ENCODE peak calls at places on chromosomes 12 and 14, in nine cellular contexts. W, J, H, B, A, F, X, V and O are unnamed samples.

GRCh38 chr12:4025420-4026358 is 152.5 kb upstream of the PARP11 start:
- DNase-seq in X (no peak), A (no peak), H (no peak), F (no peak), W (no peak), V (no peak), B (no peak), J (no peak), O (no peak)

GRCh38 chr12:52847335-52848102 is 1.3 kb downstream of the KRT78 start:
- DNase-seq in J (no peak), H (peak; percentile 50), V (no peak), W (peak; percentile 54), B (no peak), A (no peak), X (no peak), F (no peak), O (no peak)

GRCh38 chr14:83217492-83217891 is 1683.8 kb upstream of the SEL1L start:
- DNase-seq in B (no peak), V (no peak), X (no peak), F (peak; percentile 65), W (no peak), H (peak; percentile 76), A (no peak), J (no peak), O (no peak)

GRCh38 chr14:80567905-80568512 is 356.7 kb upstream of the DIO2 start:
- DNase-seq in B (no peak), V (no peak), H (peak; percentile 99), X (no peak), A (no peak), F (peak; percentile 19), W (no peak), J (no peak), O (no peak)

GRCh38 chr14:100988011-100988410 is 84.5 kb upstream of the RTL1 start:
- DNase-seq in A (no peak), B (no peak), H (peak; percentile 76), J (no peak), W (no peak), V (no peak), X (no peak), F (no peak), O (no peak)

GRCh38 chr12:111359231-111359913 is 9.5 kb downstream of the PHETA1 start:
- DNase-seq in V (no peak), F (no peak), H (no peak), X (no peak), J (no peak), A (no peak), W (no peak), B (peak; percentile 74), O (no peak)

GRCh38 chr12:110256780-110257431 is 24.1 kb upstream of the ATP2A2 start:
- DNase-seq in W (no peak), F (no peak), B (no peak), X (no peak), H (no peak), J (no peak), A (peak; percentile 45), V (no peak), O (no peak)

GRCh38 chr14:101475468-101476257 is 85.6 kb upstream of the DIO3 start:
- DNase-seq in A (peak; percentile 46), B (no peak), V (no peak), H (peak; percentile 31), W (no peak), X (no peak), J (no peak), F (peak; percentile 73), O (no peak)

GRCh38 chr12:1870086-1870485 is 48.4 kb downstream of the CACNA2D4 start:
- DNase-seq in X (no peak), B (no peak), W (no peak), J (no peak), A (no peak), F (no peak), V (no peak), H (no peak), O (no peak)

GRCh38 chr14:105026789-105027563 is 6.1 kb upstream of the CDCA4 start:
- DNase-seq in F (peak; percentile 44), W (peak; percentile 58), H (peak; percentile 79), A (no peak), J (no peak), X (no peak), V (no peak), B (no peak), O (no peak)